ENCODE peak calls at places on chromosome 7, in five cellular contexts. J is K562, Q is HepG2, P is GM12878, W is WTC11. H is an unnamed sample.

GRCh38 chr7:139844779-139845442 is 15.8 kb downstream of the TBXAS1 start:
- DNase-seq in W (no peak), J (no peak), Q (no peak), P (no peak), H (no peak)

GRCh38 chr7:82578430-82578829 is 134.9 kb upstream of the CACNA2D1 start:
- DNase-seq in W (no peak), P (no peak), J (no peak), Q (no peak), H (peak; percentile 23)

GRCh38 chr7:22858640-22859561 is 36.3 kb upstream of the TOMM7 start:
- DNase-seq in P (no peak), Q (no peak), J (no peak), W (no peak), H (peak; percentile 46)

GRCh38 chr7:112995091-112995824 is 91.4 kb downstream of the GPR85 start:
- DNase-seq in J (no peak), W (no peak), P (no peak), Q (no peak), H (no peak)

GRCh38 chr7:41466760-41467384 is 236.0 kb downstream of the INHBA start:
- DNase-seq in W (no peak), P (no peak), J (no peak), Q (peak; percentile 3), H (no peak)

GRCh38 chr7:3265388-3265787 is 35.7 kb upstream of the SDK1 start:
- DNase-seq in J (no peak), P (no peak), Q (no peak), W (no peak), H (no peak)

GRCh38 chr7:150737265-150738055 is at the start of gene GIMAP5:
- DNase-seq in Q (no peak), J (no peak), W (no peak), P (no peak), H (no peak)

GRCh38 chr7:158620418-158620817 is 32.8 kb upstream of the PTPRN2 start:
- DNase-seq in P (no peak), W (no peak), Q (no peak), J (no peak), H (no peak)

GRCh38 chr7:124765401-124766352 is at the start of gene GPR37:
- DNase-seq in W (peak; percentile 85), P (no peak), Q (no peak), J (peak; percentile 69), H (peak; percentile 69)

GRCh38 chr7:28649189-28649588 is 236.9 kb downstream of the CREB5 start:
- DNase-seq in J (no peak), W (no peak), Q (no peak), P (no peak), H (no peak)

GRCh38 chr7:112484671-112485097 is 3.9 kb downstream of the LSMEM1 start:
- DNase-seq in W (no peak), P (no peak), J (no peak), Q (peak; percentile 68), H (peak; percentile 37)

GRCh38 chr7:122528879-122529481 is 169.9 kb downstream of the RNF133 start:
- DNase-seq in P (no peak), J (peak; percentile 36), W (no peak), Q (peak; percentile 21), H (peak; percentile 43)

GRCh38 chr7:55132890-55133551 is 114.2 kb downstream of the EGFR start:
- DNase-seq in J (no peak), W (no peak), Q (peak; percentile 75), P (no peak), H (peak; percentile 91)

GRCh38 chr7:50742401-50742800 is 40.3 kb downstream of the GRB10 start:
- DNase-seq in J (no peak), Q (no peak), P (no peak), W (no peak), H (no peak)

GRCh38 chr7:37068902-37069301 is 344.6 kb upstream of the AOAH start:
- DNase-seq in P (no peak), Q (no peak), W (no peak), J (no peak), H (no peak)

GRCh38 chr7:124575181-124575580 is 190.4 kb downstream of the GPR37 start:
- DNase-seq in J (no peak), W (no peak), P (no peak), Q (no peak), H (no peak)

GRCh38 chr7:22670422-22670815 is 56.6 kb upstream of the IL6 start:
- DNase-seq in J (no peak), Q (no peak), P (no peak), W (no peak), H (no peak)

GRCh38 chr7:81333536-81333935 is 414.7 kb upstream of the SEMA3C start:
- DNase-seq in P (no peak), Q (no peak), W (no peak), J (no peak), H (no peak)

GRCh38 chr7:6266699-6267098 is 5.7 kb downstream of the CYTH3 start:
- DNase-seq in J (no peak), Q (no peak), P (no peak), W (no peak), H (no peak)

GRCh38 chr7:130137207-130137606 is 66.9 kb downstream of the KLHDC10 start:
- DNase-seq in W (no peak), P (no peak), J (no peak), Q (no peak), H (no peak)

GRCh38 chr7:145088111-145088745 is 252.4 kb upstream of the TPK1 start:
- DNase-seq in W (no peak), Q (no peak), P (no peak), J (no peak), H (no peak)

GRCh38 chr7:136938476-136938875 is 70.0 kb downstream of the CHRM2 start:
- DNase-seq in J (no peak), W (no peak), Q (no peak), P (no peak), H (no peak)

GRCh38 chr7:136941815-136942214 is 73.4 kb downstream of the CHRM2 start:
- DNase-seq in W (no peak), P (no peak), Q (no peak), J (no peak), H (no peak)

GRCh38 chr7:136940917-136941316 is 72.5 kb downstream of the CHRM2 start:
- DNase-seq in Q (no peak), J (no peak), P (no peak), W (no peak), H (no peak)

GRCh38 chr7:136940122-136940521 is 71.7 kb downstream of the CHRM2 start:
- DNase-seq in J (no peak), Q (no peak), P (no peak), W (no peak), H (no peak)

GRCh38 chr7:136937436-136937835 is 69.0 kb downstream of the CHRM2 start:
- DNase-seq in J (no peak), P (no peak), Q (no peak), W (no peak), H (no peak)
- TF ChIP-seq ESRRA in J (no peak), P (no peak), Q (no peak), W (no peak), H (no peak)

DNA sequence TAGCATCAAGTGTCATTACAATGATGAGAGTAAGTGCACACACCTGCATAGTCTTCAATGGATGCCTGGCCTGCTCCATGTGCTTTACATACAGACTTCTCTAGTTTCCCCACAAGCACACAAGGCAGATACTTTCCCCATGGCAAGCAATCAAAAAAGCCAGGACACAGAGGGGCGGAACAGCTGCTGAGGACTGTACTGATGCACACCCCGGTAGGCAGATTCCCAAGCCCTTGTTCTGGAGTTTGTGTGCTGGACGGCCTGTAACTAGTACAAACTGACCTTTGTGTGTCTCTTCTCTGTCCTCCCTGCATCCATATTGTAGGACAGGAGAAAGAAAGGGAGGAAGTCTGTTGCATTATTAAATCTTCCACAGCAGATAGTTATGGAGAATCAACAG is 25.8 kb downstream of the UBE2D4 start:
- DNase-seq in P (no peak), Q (no peak), J (no peak), W (no peak), H (no peak)
- TF ChIP-seq ESRRA in P (no peak), Q (no peak), J (no peak), W (no peak), H (no peak)

GRCh38 chr7:749121-749520 is 22.0 kb upstream of the PRKAR1B start:
- DNase-seq in P (no peak), J (no peak), Q (no peak), W (no peak), H (no peak)

GRCh38 chr7:746074-747061 is 19.3 kb upstream of the PRKAR1B start:
- DNase-seq in W (no peak), J (no peak), P (no peak), Q (no peak), H (no peak)

GRCh38 chr7:747186-747585 is 20.1 kb upstream of the PRKAR1B start:
- DNase-seq in Q (no peak), P (no peak), W (no peak), J (no peak), H (no peak)

GRCh38 chr7:750111-750905 is 23.2 kb upstream of the PRKAR1B start:
- DNase-seq in P (no peak), J (no peak), Q (no peak), W (no peak), H (no peak)

GRCh38 chr7:748446-748845 is 21.4 kb upstream of the PRKAR1B start:
- DNase-seq in Q (no peak), P (no peak), J (no peak), W (no peak), H (no peak)
- TF ChIP-seq ESRRA in Q (no peak), P (no peak), J (no peak), W (no peak), H (no peak)

DNA sequence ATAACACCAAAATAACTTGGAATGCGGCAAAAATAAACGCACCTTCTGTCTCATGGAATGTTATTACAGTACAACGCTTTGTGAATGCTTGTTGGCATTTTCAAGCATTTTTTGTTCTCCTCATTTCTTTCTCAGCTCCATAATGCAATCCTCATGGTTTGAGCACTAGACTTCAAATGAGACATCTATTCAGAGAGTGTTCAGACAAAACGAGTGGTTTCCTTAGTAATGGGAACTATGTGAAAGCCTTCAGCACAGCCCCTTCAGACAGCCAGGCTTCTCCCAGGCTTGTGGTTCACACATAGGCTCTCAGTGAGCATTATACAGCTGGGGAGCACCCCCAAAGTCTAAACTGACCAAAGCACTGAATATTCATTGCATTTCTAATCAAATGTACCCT is 8.6 kb upstream of the LRRN3 start:
- DNase-seq in P (no peak), W (no peak), J (no peak), Q (no peak), H (no peak)
- TF ChIP-seq ESRRA in P (no peak), W (no peak), J (no peak), Q (no peak), H (no peak)

GRCh38 chr7:148541891-148542504 is 48.6 kb upstream of the C7orf33 start:
- DNase-seq in W (no peak), J (no peak), P (no peak), Q (no peak), H (no peak)
- TF ChIP-seq ESRRA in W (no peak), J (no peak), P (no peak), Q (no peak), H (no peak)

GRCh38 chr7:107501593-107501992 is 31.7 kb downstream of the GPR22 start:
- DNase-seq in Q (peak; percentile 36), P (no peak), W (peak; percentile 21), J (peak; percentile 47), H (peak; percentile 59)
- TF ChIP-seq ESRRA in Q (no peak), P (no peak), W (no peak), J (no peak), H (no peak)